ENCODE peak calls at places on chromosomes 13 and 19, in eight cellular contexts. One of them, this sample, is unnamed.

GRCh38 chr19:31317542-31317941 is 31.7 kb downstream of the TSHZ3 start:
- DNase-seq in BE2C: no peak
- DNase-seq in neural progenitor cell: no peak
- DNase-seq in heart left ventricle: no peak
- DNase-seq in gastrocnemius medialis: no peak
- DNase-seq in ovary: no peak
- DNase-seq in uterus: no peak
- DNase-seq in PC-9: no peak
- DNase-seq in this sample: no peak

GRCh38 chr13:56187331-56187730 is 953.4 kb upstream of the PRR20A start:
- DNase-seq in BE2C: no peak
- DNase-seq in neural progenitor cell: no peak
- DNase-seq in heart left ventricle: no peak
- DNase-seq in gastrocnemius medialis: no peak
- DNase-seq in ovary: no peak
- DNase-seq in uterus: no peak
- DNase-seq in PC-9: no peak
- DNase-seq in this sample: no peak

GRCh38 chr13:21063031-21063430 is 1.6 kb upstream of the LATS2 start:
- DNase-seq in BE2C: no peak
- DNase-seq in neural progenitor cell: no peak
- DNase-seq in heart left ventricle: no peak
- DNase-seq in gastrocnemius medialis: no peak
- DNase-seq in ovary: no peak
- DNase-seq in uterus: no peak
- DNase-seq in PC-9: no peak
- DNase-seq in this sample: no peak

GRCh38 chr19:39192846-39193245 is 3.9 kb upstream of the NCCRP1 start:
- DNase-seq in BE2C: peak; percentile 48
- DNase-seq in neural progenitor cell: no peak
- DNase-seq in heart left ventricle: no peak
- DNase-seq in gastrocnemius medialis: no peak
- DNase-seq in ovary: no peak
- DNase-seq in uterus: no peak
- DNase-seq in PC-9: no peak
- DNase-seq in this sample: no peak

GRCh38 chr13:66950666-66951065 is 279.5 kb downstream of the PCDH9 start:
- DNase-seq in BE2C: no peak
- DNase-seq in neural progenitor cell: no peak
- DNase-seq in heart left ventricle: no peak
- DNase-seq in gastrocnemius medialis: no peak
- DNase-seq in ovary: no peak
- DNase-seq in uterus: no peak
- DNase-seq in PC-9: no peak
- DNase-seq in this sample: no peak

GRCh38 chr19:2266183-2266993 is 10.2 kb upstream of the JSRP1 start:
- DNase-seq in BE2C: peak; percentile 80
- DNase-seq in neural progenitor cell: no peak
- DNase-seq in heart left ventricle: peak; percentile 94
- DNase-seq in gastrocnemius medialis: peak; percentile 61
- DNase-seq in ovary: peak; percentile 81
- DNase-seq in uterus: peak; percentile 78
- DNase-seq in PC-9: no peak
- DNase-seq in this sample: peak; percentile 87

GRCh38 chr19:40584007-40584406 is 7.3 kb downstream of the SHKBP1 start:
- DNase-seq in BE2C: no peak
- DNase-seq in neural progenitor cell: no peak
- DNase-seq in heart left ventricle: no peak
- DNase-seq in gastrocnemius medialis: no peak
- DNase-seq in ovary: no peak
- DNase-seq in uterus: no peak
- DNase-seq in PC-9: no peak
- DNase-seq in this sample: no peak

GRCh38 chr13:26923824-26924605 is 163.4 kb upstream of the GPR12 start:
- DNase-seq in BE2C: no peak
- DNase-seq in neural progenitor cell: no peak
- DNase-seq in heart left ventricle: no peak
- DNase-seq in gastrocnemius medialis: no peak
- DNase-seq in ovary: no peak
- DNase-seq in uterus: no peak
- DNase-seq in PC-9: no peak
- DNase-seq in this sample: no peak

GRCh38 chr13:50797081-50797480 is 46.4 kb downstream of the DLEU7 start:
- DNase-seq in BE2C: no peak
- DNase-seq in neural progenitor cell: no peak
- DNase-seq in heart left ventricle: no peak
- DNase-seq in gastrocnemius medialis: no peak
- DNase-seq in ovary: no peak
- DNase-seq in uterus: no peak
- DNase-seq in PC-9: no peak
- DNase-seq in this sample: no peak

GRCh38 chr13:27822873-27823311 is 30.6 kb downstream of the GSX1 start:
- DNase-seq in BE2C: no peak
- DNase-seq in neural progenitor cell: peak; percentile 39
- DNase-seq in heart left ventricle: no peak
- DNase-seq in gastrocnemius medialis: no peak
- DNase-seq in ovary: no peak
- DNase-seq in uterus: no peak
- DNase-seq in PC-9: no peak
- DNase-seq in this sample: no peak

GRCh38 chr13:99228737-99229691 is 28.4 kb downstream of the UBAC2 start:
- DNase-seq in BE2C: no peak
- DNase-seq in neural progenitor cell: no peak
- DNase-seq in heart left ventricle: no peak
- DNase-seq in gastrocnemius medialis: no peak
- DNase-seq in ovary: no peak
- DNase-seq in uterus: no peak
- DNase-seq in PC-9: no peak
- DNase-seq in this sample: no peak

DNA sequence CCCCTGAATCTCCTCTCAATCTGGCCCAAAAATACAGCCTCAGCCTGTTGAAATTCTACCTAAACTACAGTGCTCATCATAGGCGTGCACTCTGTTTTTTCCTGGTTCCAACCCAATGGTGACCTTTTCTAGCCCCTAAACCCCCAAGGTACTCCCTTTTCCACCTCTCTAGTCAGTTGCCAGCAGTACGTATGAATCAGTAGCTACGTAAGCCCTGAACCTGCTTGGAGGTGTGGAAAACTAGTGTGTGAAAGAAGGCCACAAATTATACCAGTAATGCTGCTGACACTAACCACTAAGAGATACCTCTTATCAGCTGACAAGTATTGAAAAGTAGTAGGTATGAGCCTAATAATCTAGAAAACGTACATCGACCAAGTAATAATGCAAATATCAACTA is 60.9 kb downstream of the FOXO1 start:
- DNase-seq in BE2C: no peak
- DNase-seq in neural progenitor cell: no peak
- DNase-seq in heart left ventricle: no peak
- DNase-seq in gastrocnemius medialis: no peak
- DNase-seq in ovary: no peak
- DNase-seq in uterus: no peak
- DNase-seq in PC-9: no peak
- DNase-seq in this sample: no peak
- H3K4me1 ChIP-seq in BE2C: no peaks in the 10 kb centered on the region
- H3K4me1 ChIP-seq in neural progenitor cell: no peaks in the 10 kb centered on the region
- H3K4me1 ChIP-seq in heart left ventricle: peaks cover 15% of the 10 kb centered on the region
- H3K4me1 ChIP-seq in gastrocnemius medialis: peaks cover 88% of the 10 kb centered on the region
- H3K4me1 ChIP-seq in ovary: peaks cover 18% of the 10 kb centered on the region
- H3K4me1 ChIP-seq in uterus: peaks cover 15% of the 10 kb centered on the region
- H3K4me1 ChIP-seq in PC-9: peaks cover 8% of the 10 kb centered on the region
- H3K4me1 ChIP-seq in this sample: no peaks in the 10 kb centered on the region

DNA sequence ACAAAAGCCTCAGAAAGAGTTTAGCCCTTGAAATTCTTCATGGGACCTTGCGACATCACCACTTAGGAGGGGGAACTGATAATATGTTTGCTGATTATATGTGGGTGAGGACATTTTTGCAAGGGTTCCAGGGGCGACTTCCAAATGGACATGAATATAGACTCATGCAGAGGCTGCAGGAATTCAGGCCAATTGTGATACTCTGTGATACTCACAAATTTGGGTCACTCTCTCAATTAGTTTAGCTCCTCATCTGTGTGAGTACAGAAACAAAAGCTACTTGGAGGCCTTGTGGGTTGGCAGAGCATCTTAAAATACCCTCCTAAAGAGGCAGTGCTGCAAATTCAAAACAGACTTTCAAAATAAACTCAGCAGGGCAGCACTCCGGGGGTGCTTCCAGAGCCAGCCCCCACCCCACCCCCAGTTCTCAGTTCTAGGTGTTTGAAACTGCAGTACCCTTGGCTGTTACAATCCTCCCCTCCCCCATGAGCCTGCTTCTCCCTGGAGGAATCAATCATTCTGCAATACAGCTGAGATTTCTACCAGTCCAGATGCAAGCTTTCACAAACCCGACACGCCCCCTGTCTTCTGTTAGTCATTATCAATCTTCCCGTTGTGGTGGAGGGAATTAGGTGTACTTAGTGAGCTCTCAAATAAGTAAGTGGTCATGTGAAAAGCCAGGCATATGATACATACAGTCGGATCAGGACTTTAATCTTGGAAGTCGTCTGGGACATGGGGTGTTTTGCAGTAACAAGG is 96.9 kb upstream of the MBNL2 start:
- DNase-seq in BE2C: peak; percentile 77
- DNase-seq in neural progenitor cell: peak; percentile 38
- DNase-seq in heart left ventricle: peak; percentile 39
- DNase-seq in gastrocnemius medialis: peak; percentile 67
- DNase-seq in ovary: peak; percentile 40
- DNase-seq in uterus: peak; percentile 54
- DNase-seq in PC-9: peak; percentile 39
- DNase-seq in this sample: no peak
- H3K4me1 ChIP-seq in BE2C: peaks cover 26% of the 10 kb centered on the region
- H3K4me1 ChIP-seq in neural progenitor cell: peaks cover 12% of the 10 kb centered on the region
- H3K4me1 ChIP-seq in heart left ventricle: peaks cover 18% of the 10 kb centered on the region
- H3K4me1 ChIP-seq in gastrocnemius medialis: peaks cover 30% of the 10 kb centered on the region
- H3K4me1 ChIP-seq in ovary: peaks cover 12% of the 10 kb centered on the region
- H3K4me1 ChIP-seq in uterus: no peaks in the 10 kb centered on the region
- H3K4me1 ChIP-seq in PC-9: peaks cover 81% of the 10 kb centered on the region
- H3K4me1 ChIP-seq in this sample: peaks cover 31% of the 10 kb centered on the region

DNA sequence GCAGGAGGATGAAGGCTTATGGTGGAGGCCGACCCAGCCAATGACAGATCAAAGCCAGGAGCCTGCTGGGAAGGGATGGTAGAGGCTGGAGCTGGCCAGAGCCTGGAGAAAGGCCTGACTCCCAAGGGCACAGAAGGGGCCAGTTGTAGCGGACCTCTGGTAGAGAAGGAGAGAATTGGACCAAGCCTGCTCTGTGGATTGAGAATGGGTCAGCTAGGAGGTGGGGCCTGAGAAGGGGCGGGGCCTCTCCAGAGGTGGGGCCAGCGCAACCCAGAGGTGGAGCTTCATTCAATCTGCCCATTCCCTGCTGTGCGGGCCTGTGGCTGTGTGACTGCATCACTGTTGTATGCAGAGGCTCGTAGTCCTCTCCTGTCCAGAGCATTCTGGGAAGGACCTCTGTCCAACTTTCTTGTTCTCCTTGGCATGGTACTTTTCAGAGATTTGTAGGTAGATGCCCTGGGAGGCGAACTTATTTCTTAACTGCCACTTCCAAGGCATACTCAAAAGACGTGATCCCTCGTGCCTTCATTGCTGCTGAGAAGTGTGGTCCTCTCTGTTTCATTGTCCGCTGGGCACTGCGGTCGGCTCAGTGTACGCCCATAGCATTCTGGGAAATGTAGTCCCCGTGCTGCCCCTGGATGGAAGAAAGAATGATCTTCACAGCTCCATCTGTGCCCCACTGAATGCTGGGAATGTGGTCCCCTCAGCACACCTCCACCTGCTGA is 6.7 kb downstream of the GRIN2D start:
- DNase-seq in BE2C: peak; percentile 63
- DNase-seq in neural progenitor cell: peak; percentile 75
- DNase-seq in heart left ventricle: peak; percentile 66
- DNase-seq in gastrocnemius medialis: no peak
- DNase-seq in ovary: no peak
- DNase-seq in uterus: peak; percentile 42
- DNase-seq in PC-9: peak; percentile 31
- DNase-seq in this sample: peak; percentile 74
- H3K4me1 ChIP-seq in BE2C: peaks cover 13% of the 10 kb centered on the region
- H3K4me1 ChIP-seq in neural progenitor cell: peaks cover 18% of the 10 kb centered on the region
- H3K4me1 ChIP-seq in heart left ventricle: peaks cover 30% of the 10 kb centered on the region
- H3K4me1 ChIP-seq in gastrocnemius medialis: peaks cover 4% of the 10 kb centered on the region
- H3K4me1 ChIP-seq in ovary: peaks cover 3% of the 10 kb centered on the region
- H3K4me1 ChIP-seq in uterus: no peaks in the 10 kb centered on the region
- H3K4me1 ChIP-seq in PC-9: peaks cover 24% of the 10 kb centered on the region
- H3K4me1 ChIP-seq in this sample: peaks cover 9% of the 10 kb centered on the region

GRCh38 chr19:45505996-45506245 is 1.4 kb upstream of the VASP start:
- DNase-seq in BE2C: no peak
- DNase-seq in neural progenitor cell: no peak
- DNase-seq in heart left ventricle: no peak
- DNase-seq in gastrocnemius medialis: no peak
- DNase-seq in ovary: no peak
- DNase-seq in uterus: no peak
- DNase-seq in PC-9: no peak
- DNase-seq in this sample: no peak

GRCh38 chr19:45506246-45506990 is 861 bp upstream of the VASP start:
- DNase-seq in BE2C: peak; percentile 97
- DNase-seq in neural progenitor cell: peak; percentile 96
- DNase-seq in heart left ventricle: peak; percentile 95
- DNase-seq in gastrocnemius medialis: peak; percentile 93
- DNase-seq in ovary: peak; percentile 94
- DNase-seq in uterus: peak; percentile 93
- DNase-seq in PC-9: peak; percentile 96
- DNase-seq in this sample: peak; percentile 94

GRCh38 chr19:45508681-45508930 is 1.3 kb downstream of the VASP start:
- DNase-seq in BE2C: peak; percentile 65
- DNase-seq in neural progenitor cell: no peak
- DNase-seq in heart left ventricle: no peak
- DNase-seq in gastrocnemius medialis: no peak
- DNase-seq in ovary: no peak
- DNase-seq in uterus: no peak
- DNase-seq in PC-9: no peak
- DNase-seq in this sample: no peak

GRCh38 chr19:45507864-45508680 is 793 bp downstream of the VASP start:
- DNase-seq in BE2C: no peak
- DNase-seq in neural progenitor cell: peak; percentile 57
- DNase-seq in heart left ventricle: peak; percentile 50
- DNase-seq in gastrocnemius medialis: no peak
- DNase-seq in ovary: peak; percentile 71
- DNase-seq in uterus: peak; percentile 58
- DNase-seq in PC-9: peak; percentile 54
- DNase-seq in this sample: no peak

DNA sequence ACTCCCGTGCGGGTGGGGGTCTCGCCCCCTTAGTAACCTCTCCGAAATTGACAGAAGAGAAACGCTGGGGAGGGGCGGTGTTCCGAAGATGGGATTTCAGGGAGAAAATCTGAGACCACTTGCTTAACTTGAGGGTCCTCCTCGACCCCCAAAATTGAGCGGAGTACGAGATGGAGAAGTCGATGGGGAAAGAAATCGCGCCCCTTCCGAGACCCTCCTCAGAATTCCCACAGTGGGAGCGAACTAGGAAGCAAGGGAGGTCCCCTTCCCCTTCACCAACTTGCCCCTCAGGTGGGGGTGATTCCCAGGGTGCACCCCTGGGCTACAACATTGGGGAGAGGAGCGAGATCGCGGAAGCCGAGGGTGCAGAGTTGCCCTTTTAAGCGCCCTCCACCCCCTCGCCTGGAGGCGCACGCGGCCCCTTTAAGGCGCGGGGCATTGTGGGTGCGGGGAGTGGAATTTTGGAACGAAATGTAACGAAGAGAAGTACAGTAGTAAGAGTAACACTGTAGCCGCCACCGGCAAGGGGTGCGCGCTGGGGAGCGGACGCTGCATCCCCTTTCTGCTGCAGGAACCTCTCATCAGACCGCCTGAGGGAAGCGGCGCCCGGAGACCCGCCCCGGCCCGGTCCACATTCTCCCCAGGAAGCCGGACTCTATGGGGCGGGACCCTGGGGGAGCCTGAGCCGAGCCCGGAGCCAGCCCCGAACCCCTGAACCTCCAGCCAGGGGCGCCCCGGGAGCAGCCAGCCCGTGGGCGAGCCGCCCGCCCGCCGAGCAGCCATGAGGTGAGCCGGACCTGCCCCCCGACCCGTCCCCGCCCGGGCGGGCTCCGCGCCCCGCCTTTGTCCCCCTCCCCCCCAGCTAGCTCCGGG is at the start of gene VASP:
- DNase-seq in BE2C: peak; percentile 87
- DNase-seq in neural progenitor cell: peak; percentile 84
- DNase-seq in heart left ventricle: peak; percentile 90
- DNase-seq in gastrocnemius medialis: peak; percentile 84
- DNase-seq in ovary: peak; percentile 87
- DNase-seq in uterus: peak; percentile 85
- DNase-seq in PC-9: peak; percentile 87
- DNase-seq in this sample: peak; percentile 87
- H3K4me1 ChIP-seq in BE2C: peaks cover 3% of the 10 kb centered on the region
- H3K4me1 ChIP-seq in neural progenitor cell: no peaks in the 10 kb centered on the region
- H3K4me1 ChIP-seq in heart left ventricle: peaks cover 53% of the 10 kb centered on the region
- H3K4me1 ChIP-seq in gastrocnemius medialis: peaks cover 23% of the 10 kb centered on the region
- H3K4me1 ChIP-seq in ovary: peaks cover 9% of the 10 kb centered on the region
- H3K4me1 ChIP-seq in uterus: no peaks in the 10 kb centered on the region
- H3K4me1 ChIP-seq in PC-9: peaks cover 21% of the 10 kb centered on the region
- H3K4me1 ChIP-seq in this sample: no peaks in the 10 kb centered on the region

This sample was measured in right atrium auricular region.